ENCODE peak calls at places on chromosomes 3 and 15, in five cellular contexts. W is fibroblast of villous mesenchyme, M is sigmoid colon, S is HCT116, H is choroid plexus epithelial cell. A is an unnamed sample.

GRCh38 chr15:39248204-39248603 is 332.7 kb upstream of the THBS1 start:
- DNase-seq in W (peak), M (no peak), S (peak), H (no peak), A (peak)

GRCh38 chr3:134486577-134487041 is 752 bp downstream of the CEP63 start:
- DNase-seq in W (peak), M (no peak), S (no peak), H (peak), A (peak)

GRCh38 chr3:66675383-66675782 is 174.6 kb upstream of the LRIG1 start:
- DNase-seq in W (peak), M (no peak), S (no peak), H (peak), A (peak)

GRCh38 chr3:174330303-174330702 is 528.8 kb upstream of the NAALADL2 start:
- DNase-seq in W (peak), M (no peak), S (no peak), H (peak), A (peak)

GRCh38 chr3:13133011-13133410 is 59.8 kb upstream of the IQSEC1 start:
- DNase-seq in W (no peak), M (no peak), S (no peak), H (no peak), A (no peak)

GRCh38 chr3:168884353-168884903 is 779.1 kb downstream of the MECOM start:
- DNase-seq in W (peak), M (no peak), S (no peak), H (peak), A (peak)

GRCh38 chr15:23570466-23570865 is 5.0 kb downstream of the MKRN3 start:
- DNase-seq in W (no peak), M (no peak), S (peak), H (no peak), A (no peak)

GRCh38 chr3:101143002-101143401 is 149.8 kb upstream of the ABI3BP start:
- DNase-seq in W (no peak), M (no peak), S (no peak), H (no peak), A (no peak)

GRCh38 chr3:180911876-180912303 is 580 bp upstream of the FXR1 start:
- DNase-seq in W (no peak), M (no peak), S (no peak), H (no peak), A (no peak)

GRCh38 chr15:83585770-83586169 is 68.2 kb upstream of the ADAMTSL3 start:
- DNase-seq in W (no peak), M (no peak), S (no peak), H (no peak), A (no peak)

GRCh38 chr3:86960551-86960950 is 30.4 kb downstream of the VGLL3 start:
- DNase-seq in W (peak), M (no peak), S (no peak), H (no peak), A (no peak)

GRCh38 chr3:153221748-153222162 is 59.7 kb downstream of the RAP2B start:
- DNase-seq in W (peak), M (peak), S (no peak), H (peak), A (peak)

GRCh38 chr15:90915808-90916440 is 12.8 kb downstream of the MAN2A2 start:
- DNase-seq in W (peak), M (peak), S (no peak), H (peak), A (no peak)

GRCh38 chr3:50405249-50405648 is 45.9 kb upstream of the TMEM115 start:
- DNase-seq in W (peak), M (no peak), S (no peak), H (peak), A (no peak)

GRCh38 chr3:62318752-62319569 is 54.4 kb downstream of the FEZF2 start:
- DNase-seq in W (peak), M (peak), S (no peak), H (peak), A (peak)

GRCh38 chr3:4601926-4602325 is 108.8 kb downstream of the ITPR1 start:
- DNase-seq in W (peak), M (no peak), S (no peak), H (no peak), A (peak)

GRCh38 chr3:141094851-141095545 is 43.9 kb downstream of the SPSB4 start:
- DNase-seq in W (no peak), M (peak), S (no peak), H (peak), A (peak)

GRCh38 chr15:90063733-90064247 is 38.5 kb downstream of the IDH2 start:
- DNase-seq in W (no peak), M (no peak), S (no peak), H (no peak), A (no peak)

GRCh38 chr15:98799461-98799971 is 151.2 kb downstream of the IGF1R start:
- DNase-seq in W (peak), M (no peak), S (no peak), H (peak), A (no peak)

GRCh38 chr15:70576683-70577082 is 186.7 kb downstream of the UACA start:
- DNase-seq in W (peak), M (no peak), S (no peak), H (no peak), A (no peak)

GRCh38 chr3:54271118-54271517 is 148.8 kb downstream of the CACNA2D3 start:
- DNase-seq in W (no peak), M (no peak), S (no peak), H (no peak), A (no peak)

GRCh38 chr3:150409527-150410310 is 1.6 kb downstream of the TSC22D2 start:
- DNase-seq in W (peak), M (peak), S (no peak), H (peak), A (peak)

GRCh38 chr3:150407818-150408231 is 273 bp upstream of the TSC22D2 start:
- DNase-seq in W (peak), M (peak), S (peak), H (peak), A (peak)

GRCh38 chr3:150407051-150407817 is 864 bp upstream of the TSC22D2 start:
- DNase-seq in W (peak), M (no peak), S (no peak), H (no peak), A (peak)

GRCh38 chr3:150409125-150409526 is 1.0 kb downstream of the TSC22D2 start:
- DNase-seq in W (no peak), M (no peak), S (no peak), H (no peak), A (no peak)

DNA sequence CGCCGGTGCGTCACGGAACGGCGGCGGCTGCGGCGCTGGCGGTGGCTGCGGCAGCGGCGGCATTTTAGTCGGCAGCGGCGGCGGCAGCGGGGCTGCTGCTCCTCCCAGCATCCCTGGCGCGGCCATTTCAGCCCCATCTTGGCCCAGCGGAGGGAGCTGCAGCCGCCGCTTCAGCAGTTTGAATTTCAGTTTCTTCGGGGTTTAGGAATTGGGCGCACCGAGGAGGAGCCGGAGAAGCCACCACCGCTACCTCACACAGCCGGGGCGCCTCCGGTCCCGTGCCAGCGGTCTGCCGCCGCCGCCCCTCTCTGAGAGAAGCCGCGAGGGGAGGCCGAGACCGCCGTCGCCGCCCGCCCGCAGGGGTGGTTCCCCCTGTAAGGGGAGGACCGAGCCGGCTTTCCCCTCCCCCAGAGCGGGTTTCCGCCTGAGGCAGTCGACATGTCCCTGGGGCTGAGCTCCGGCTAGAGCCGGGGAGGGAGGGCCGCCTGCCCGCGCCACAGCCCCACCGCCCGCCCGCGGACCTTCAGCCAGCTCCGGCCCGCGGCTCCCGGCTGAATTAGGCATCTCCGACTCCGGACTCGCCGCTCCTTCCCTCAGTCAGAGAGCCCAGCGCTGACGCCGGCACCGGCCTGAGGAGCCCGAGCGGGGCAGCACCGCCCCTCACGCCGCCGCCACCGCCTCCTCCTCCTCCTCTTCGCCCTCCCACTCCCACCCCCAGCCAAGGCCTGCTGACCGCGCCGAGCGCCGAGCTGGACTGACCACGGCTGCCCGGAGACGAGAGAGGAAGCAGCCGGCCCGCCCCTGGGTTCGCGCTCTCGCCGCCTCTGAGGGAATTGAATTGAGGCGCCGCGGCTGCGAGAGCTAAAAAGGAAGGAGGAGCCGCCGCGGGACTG is at the start of gene TSC22D2:
- DNase-seq in W (peak), M (peak), S (peak), H (peak), A (peak)
- TF ChIP-seq CTCF in W (no peak), M (peak), S (no peak), H (peak), A (no peak)

GRCh38 chr3:32734756-32735155 is 49.8 kb downstream of the CNOT10 start:
- DNase-seq in W (no peak), M (no peak), S (no peak), H (no peak), A (no peak)

DNA sequence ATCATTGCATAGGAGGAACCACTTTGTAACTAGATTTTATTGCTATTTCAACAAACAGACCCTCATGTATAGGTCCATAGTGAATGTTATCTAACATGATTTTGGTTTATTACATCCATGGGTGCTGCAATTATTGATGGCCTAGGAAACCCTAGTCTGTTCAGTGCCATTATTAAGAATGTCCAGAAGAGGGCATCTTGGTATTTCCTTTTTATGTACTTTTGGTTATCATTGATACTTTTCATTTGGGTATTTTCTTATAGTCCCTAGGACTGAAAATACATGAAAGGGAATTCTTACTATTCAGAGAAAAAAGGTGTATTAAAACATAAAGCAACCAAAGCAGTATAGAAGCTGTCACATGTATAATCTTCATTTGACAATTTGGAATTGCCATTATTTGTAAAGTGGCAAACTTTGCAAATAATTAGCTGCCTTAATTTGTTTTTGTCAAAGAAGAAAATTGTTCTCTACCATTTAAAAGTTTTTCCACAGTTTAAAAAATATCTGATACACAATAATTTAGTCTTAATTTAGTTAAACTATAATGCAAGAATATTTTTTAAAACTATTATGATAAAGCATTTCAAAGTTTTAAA is 48.7 kb downstream of the CNOT10 start:
- DNase-seq in W (peak), M (no peak), S (peak), H (peak), A (peak)
- TF ChIP-seq CTCF in W (peak), M (peak), S (peak), H (peak), A (peak)

GRCh38 chr3:58824285-58824684 is 157.7 kb upstream of the FAM3D start:
- DNase-seq in W (peak), M (no peak), S (peak), H (peak), A (peak)
- TF ChIP-seq CTCF in W (peak), M (no peak), S (peak), H (peak), A (peak)

GRCh38 chr3:11379238-11379823 is 107.1 kb downstream of the ATG7 start:
- DNase-seq in W (peak), M (no peak), S (peak), H (peak), A (peak)
- TF ChIP-seq CTCF in W (peak), M (peak), S (peak), H (peak), A (peak)

GRCh38 chr3:190012784-190013183 is 107.9 kb downstream of the P3H2 start:
- DNase-seq in W (no peak), M (no peak), S (peak), H (no peak), A (no peak)

GRCh38 chr3:190010486-190010885 is 110.2 kb downstream of the P3H2 start:
- DNase-seq in W (no peak), M (no peak), S (no peak), H (no peak), A (no peak)

GRCh38 chr3:190013943-190014924 is 106.5 kb downstream of the P3H2 start:
- DNase-seq in W (no peak), M (no peak), S (no peak), H (no peak), A (no peak)

GRCh38 chr3:190014940-190015339 is 105.8 kb downstream of the P3H2 start:
- DNase-seq in W (no peak), M (no peak), S (no peak), H (no peak), A (no peak)

DNA sequence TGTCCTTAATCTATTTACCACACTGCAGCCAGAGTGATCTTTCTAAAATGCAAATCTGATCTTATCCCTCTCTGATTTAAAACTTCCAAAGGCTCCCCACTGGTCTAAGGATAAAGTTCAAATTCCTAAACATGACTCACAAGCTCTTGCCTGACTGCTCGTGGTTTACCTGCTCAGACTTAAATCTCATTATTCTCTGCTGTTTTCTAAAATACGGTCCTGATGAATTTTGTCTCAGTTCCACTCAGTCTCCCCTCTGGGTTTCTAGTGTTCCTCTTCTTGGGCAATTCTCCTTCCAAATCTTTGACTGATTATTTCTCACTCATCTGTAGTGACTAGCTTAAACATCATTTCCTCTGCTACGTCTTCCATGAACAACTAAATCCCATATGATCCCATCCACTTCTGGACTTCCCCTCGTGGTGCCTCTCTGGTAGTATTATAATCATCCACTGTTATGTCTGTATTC is 108.3 kb downstream of the P3H2 start:
- DNase-seq in W (peak), M (no peak), S (peak), H (peak), A (peak)
- TF ChIP-seq CTCF in W (no peak), M (no peak), S (no peak), H (no peak), A (no peak)